ENCODE peak calls at places on chromosomes 12 and 14, in five cellular contexts. C is HEK293T, T is HepG2, R is K562, B is GM12878. I is an unnamed sample.

GRCh38 chr14:101132051-101132541 is 228.6 kb upstream of the RTL1 start:
- DNase-seq in R (no peak), C (no peak), B (no peak), T (no peak), I (peak; percentile 50)

GRCh38 chr14:67911506-67911905 is 91.9 kb downstream of the RAD51B start:
- DNase-seq in C (no peak), B (no peak), T (no peak), R (no peak), I (no peak)

GRCh38 chr14:92753250-92753649 is 4.8 kb upstream of the LGMN start:
- DNase-seq in C (no peak), B (no peak), T (no peak), R (no peak), I (no peak)

GRCh38 chr12:123142948-123143752 is 7.7 kb downstream of the PITPNM2 start:
- DNase-seq in B (no peak), R (peak; percentile 52), T (peak; percentile 66), C (no peak), I (no peak)

GRCh38 chr12:92971869-92972524 is 42.9 kb upstream of the EEA1 start:
- DNase-seq in B (no peak), R (no peak), T (no peak), C (no peak), I (no peak)

GRCh38 chr12:14782756-14783155 is 20.5 kb downstream of the WBP11 start:
- DNase-seq in B (no peak), T (no peak), R (no peak), C (no peak), I (no peak)

GRCh38 chr12:22188431-22188830 is 142.4 kb downstream of the CMAS start:
- DNase-seq in B (no peak), R (no peak), T (no peak), C (no peak), I (no peak)

GRCh38 chr12:62714409-62715075 is 220.4 kb downstream of the PPM1H start:
- DNase-seq in B (no peak), T (no peak), R (no peak), C (no peak), I (peak; percentile 30)

GRCh38 chr14:33908540-33909223 is 42.2 kb downstream of the EGLN3 start:
- DNase-seq in B (no peak), T (peak; percentile 50), C (no peak), R (no peak), I (no peak)

GRCh38 chr14:55731881-55732498 is 152.0 kb downstream of the KTN1 start:
- DNase-seq in R (no peak), C (peak; percentile 22), T (peak; percentile 16), B (no peak), I (no peak)

GRCh38 chr14:67622675-67623074 is 3.0 kb downstream of the ARG2 start:
- DNase-seq in B (no peak), T (peak; percentile 85), R (peak; percentile 15), C (peak; percentile 32), I (no peak)

GRCh38 chr12:79886917-79887519 is 47.9 kb downstream of the PPP1R12A start:
- DNase-seq in C (peak; percentile 15), T (peak; percentile 54), R (peak; percentile 13), B (peak; percentile 23), I (peak; percentile 6)

GRCh38 chr14:92726135-92726932 is 22.1 kb downstream of the LGMN start:
- DNase-seq in T (no peak), R (peak; percentile 45), B (no peak), C (no peak), I (no peak)

GRCh38 chr14:32004300-32004699 is 72.8 kb upstream of the ARHGAP5 start:
- DNase-seq in T (peak; percentile 41), R (no peak), B (no peak), C (no peak), I (no peak)

GRCh38 chr14:50773632-50774541 is 57.1 kb downstream of the NIN start:
- DNase-seq in T (peak; percentile 11), C (peak; percentile 71), R (peak; percentile 62), B (no peak), I (peak; percentile 76)

GRCh38 chr14:61774861-61775260 is 12.6 kb downstream of the SNAPC1 start:
- DNase-seq in B (no peak), R (no peak), C (no peak), T (no peak), I (no peak)

DNA sequence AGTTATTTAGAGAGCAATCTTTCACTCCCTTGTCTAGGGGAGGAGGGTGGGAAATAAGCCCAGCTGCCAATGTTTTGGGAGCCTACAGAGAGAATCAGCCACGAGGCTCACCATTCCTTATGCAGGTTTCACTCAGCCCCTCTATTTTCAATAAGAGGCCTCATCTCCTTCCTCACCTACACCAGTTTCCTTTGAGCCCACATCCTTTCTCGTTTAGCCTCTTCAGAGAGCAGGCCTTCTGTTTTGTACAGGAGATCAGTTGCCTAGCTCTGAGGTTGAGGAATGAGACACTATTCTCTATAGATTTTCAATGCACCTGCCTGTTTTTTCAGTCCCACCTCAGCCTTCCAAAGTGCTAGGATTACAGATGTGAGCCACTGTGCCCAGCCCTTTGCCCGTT is 17.9 kb downstream of the SNAPC1 start:
- DNase-seq in B (no peak), T (no peak), C (no peak), R (no peak), I (no peak)
- TF ChIP-seq FOXM1 in B (no peak), T (no peak), C (no peak), R (no peak), I (no peak)

DNA sequence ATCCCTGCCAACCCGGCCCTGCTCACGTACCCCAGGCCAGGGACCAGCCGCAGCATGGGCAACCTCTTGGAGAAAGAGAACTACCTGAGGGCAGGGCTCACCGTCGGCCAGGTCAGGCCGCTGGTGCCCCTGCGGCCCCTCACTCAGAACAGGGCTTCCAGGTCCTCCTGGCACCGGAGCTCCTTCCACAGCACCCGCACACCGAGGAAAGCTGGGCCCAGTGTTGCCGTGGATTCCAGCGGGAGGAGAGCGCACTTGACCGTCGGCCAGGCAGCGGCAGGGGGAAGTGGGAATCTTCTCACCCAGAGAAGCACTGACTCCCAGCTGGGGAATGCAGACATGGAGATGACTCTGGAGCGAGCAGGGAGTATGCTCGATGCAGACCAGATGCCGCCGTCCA is 7.9 kb upstream of the VAMP1 start:
- DNase-seq in C (no peak), R (no peak), T (no peak), B (no peak), I (no peak)
- TF ChIP-seq FOXM1 in C (no peak), R (no peak), T (no peak), B (no peak), I (no peak)

DNA sequence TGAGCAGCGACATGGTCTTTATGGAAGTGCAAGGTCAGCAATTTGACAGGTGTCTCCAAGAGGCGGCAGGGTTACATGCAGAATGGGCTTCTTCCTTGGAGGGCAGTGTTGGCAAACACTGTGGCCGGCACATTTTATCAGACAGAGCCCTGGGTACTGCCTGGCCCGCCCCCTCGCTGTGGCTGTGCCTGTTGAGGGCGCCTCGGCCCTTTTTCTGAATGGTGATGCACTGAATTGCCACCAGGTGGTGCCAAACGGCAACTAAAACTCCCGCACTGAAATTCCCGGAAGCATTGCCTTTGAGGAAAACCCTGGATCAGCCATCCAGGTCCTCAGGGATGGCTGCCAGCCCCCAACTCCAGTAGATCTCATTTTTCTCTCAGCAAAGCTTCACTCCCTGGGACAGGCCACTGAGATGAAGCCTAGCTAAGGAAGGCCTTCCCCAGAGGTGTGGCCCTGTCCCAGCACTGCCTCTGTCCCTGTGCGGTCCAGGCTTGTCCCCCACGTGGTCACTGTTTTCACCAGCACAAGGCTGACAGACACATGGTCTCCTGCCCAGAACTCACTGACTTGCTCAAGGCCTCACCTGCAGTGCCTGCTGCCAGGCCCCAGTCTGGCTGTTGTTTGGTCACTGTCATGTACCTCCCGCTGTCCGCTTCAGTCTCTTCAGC is 73.6 kb downstream of the TESC start:
- DNase-seq in R (peak; percentile 79), C (peak; percentile 82), B (no peak), T (peak; percentile 68), I (peak; percentile 87)
- TF ChIP-seq FOXM1 in R (no peak), C (no peak), B (no peak), T (no peak), I (no peak)

GRCh38 chr14:100048786-100049185 is 16.4 kb upstream of the EVL start:
- DNase-seq in B (no peak), R (no peak), C (no peak), T (no peak), I (no peak)
- TF ChIP-seq FOXM1 in B (no peak), R (no peak), C (no peak), T (no peak), I (no peak)

GRCh38 chr12:18277196-18277595 is 15.9 kb downstream of the PIK3C2G start:
- DNase-seq in B (no peak), T (no peak), R (no peak), C (no peak), I (no peak)

GRCh38 chr12:18283776-18284175 is 22.5 kb downstream of the PIK3C2G start:
- DNase-seq in C (no peak), R (no peak), B (no peak), T (no peak), I (no peak)

GRCh38 chr12:18284461-18284860 is 23.1 kb downstream of the PIK3C2G start:
- DNase-seq in B (no peak), R (no peak), T (no peak), C (no peak), I (no peak)

GRCh38 chr12:18275974-18276373 is 14.7 kb downstream of the PIK3C2G start:
- DNase-seq in B (no peak), C (no peak), R (no peak), T (no peak), I (no peak)

GRCh38 chr12:18281941-18282340 is 20.6 kb downstream of the PIK3C2G start:
- DNase-seq in B (no peak), T (no peak), R (no peak), C (no peak), I (no peak)
- TF ChIP-seq FOXM1 in B (no peak), T (no peak), R (no peak), C (no peak), I (no peak)

GRCh38 chr12:113462880-113463745 is 8.6 kb downstream of the LHX5 start:
- DNase-seq in C (no peak), T (no peak), B (no peak), R (no peak), I (peak; percentile 51)

GRCh38 chr12:113459981-113460380 is 11.7 kb downstream of the LHX5 start:
- DNase-seq in R (no peak), B (no peak), T (no peak), C (no peak), I (no peak)

GRCh38 chr12:113463746-113464743 is 7.6 kb downstream of the LHX5 start:
- DNase-seq in B (no peak), C (no peak), R (no peak), T (no peak), I (peak; percentile 41)

GRCh38 chr12:113461666-113462065 is 10.0 kb downstream of the LHX5 start:
- DNase-seq in R (peak; percentile 69), B (no peak), C (peak; percentile 60), T (peak; percentile 45), I (peak; percentile 68)

DNA sequence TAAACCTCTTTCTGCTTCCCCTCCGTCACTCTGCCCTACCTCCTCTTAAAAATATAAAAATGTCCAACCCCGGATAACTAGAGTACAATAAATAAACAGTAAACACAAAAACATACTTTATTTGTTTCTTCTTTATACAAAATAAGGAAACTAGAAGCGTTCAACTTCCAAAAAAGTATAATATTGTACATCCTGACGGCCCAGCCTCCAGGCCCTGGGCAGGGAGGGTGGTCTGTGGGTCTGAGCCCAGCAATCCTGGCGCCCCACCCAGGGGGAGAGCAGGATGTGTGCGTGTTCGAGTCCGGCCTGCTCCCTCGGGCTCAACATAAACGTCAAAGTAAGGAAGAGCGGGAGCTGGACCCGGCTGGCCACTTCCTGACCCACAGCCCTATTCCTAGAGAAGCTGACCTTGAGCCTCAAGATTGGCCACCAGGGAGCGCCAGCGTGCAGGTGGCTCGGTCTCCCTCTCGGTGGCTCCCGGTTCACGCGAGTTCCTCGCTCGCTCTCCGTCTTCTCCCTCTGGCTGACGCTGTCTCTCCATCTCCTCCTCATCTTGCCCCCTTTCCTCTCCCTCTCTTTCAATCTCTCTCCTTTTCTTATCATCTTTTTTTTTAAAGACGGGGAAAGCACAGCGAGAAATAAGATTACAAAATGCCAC is 9.4 kb downstream of the LHX5 start:
- DNase-seq in C (peak; percentile 80), T (peak; percentile 44), R (peak; percentile 83), B (no peak), I (peak; percentile 87)
- TF ChIP-seq FOXM1 in C (no peak), T (no peak), R (no peak), B (no peak), I (no peak)